ENCODE peak calls at places on chromosomes 13 and 19, in five cellular contexts. S is breast epithelium; P is WERI-Rb-1; N is CD8-positive, alpha-beta memory T cell; V is uterus. O is an unnamed sample.

GRCh38 chr13:27954406-27954851 is 14.7 kb downstream of the CDX2 start:
- DNase-seq in P (peak; percentile 69), N (no peak), S (no peak), V (no peak), O (no peak)

GRCh38 chr13:113452942-113453901 is at the start of gene ADPRHL1:
- DNase-seq in P (peak; percentile 91), N (no peak), V (no peak), S (peak; percentile 43), O (no peak)

GRCh38 chr13:67134322-67135129 is 95.6 kb downstream of the PCDH9 start:
- DNase-seq in S (no peak), V (no peak), P (no peak), N (no peak), O (no peak)

GRCh38 chr13:30305456-30305855 is 1.9 kb downstream of the KATNAL1 start:
- DNase-seq in P (no peak), N (no peak), V (no peak), S (no peak), O (no peak)

GRCh38 chr19:51440846-51441409 is 17.3 kb downstream of the SIGLEC8 start:
- DNase-seq in N (peak; percentile 11), P (no peak), S (no peak), V (no peak), O (no peak)

GRCh38 chr19:14440049-14440448 is 6.9 kb downstream of the PKN1 start:
- DNase-seq in S (no peak), V (no peak), P (no peak), N (peak; percentile 69), O (peak; percentile 68)

GRCh38 chr19:28426902-28427232 is 786.1 kb downstream of the UQCRFS1 start:
- DNase-seq in V (no peak), P (no peak), N (no peak), S (no peak), O (no peak)

GRCh38 chr19:44875666-44876418 is 15.2 kb upstream of the TOMM40 start:
- DNase-seq in S (no peak), V (no peak), N (no peak), P (peak; percentile 67), O (no peak)

GRCh38 chr13:97339019-97339988 is 94.7 kb upstream of the RAP2A start:
- DNase-seq in P (no peak), N (no peak), V (peak; percentile 71), S (no peak), O (no peak)

GRCh38 chr13:35046587-35046986 is 104.5 kb downstream of the NBEA start:
- DNase-seq in N (no peak), P (no peak), V (no peak), S (no peak), O (no peak)

GRCh38 chr19:12796146-12797071 is 5.1 kb downstream of the JUNB start:
- DNase-seq in N (peak; percentile 74), P (peak; percentile 83), S (no peak), V (peak; percentile 77), O (peak; percentile 54)

GRCh38 chr19:16571689-16572331 is 405 bp downstream of the SLC35E1 start:
- DNase-seq in P (no peak), S (no peak), V (no peak), N (no peak), O (no peak)

GRCh38 chr19:3620817-3621547 is 5.6 kb downstream of the CACTIN start:
- DNase-seq in V (no peak), P (no peak), N (no peak), S (no peak), O (no peak)
- H3K27ac ChIP-seq in V (no peak overlapping the region), P (no peak overlapping the region), N (no peak overlapping the region), S (no peak overlapping the region), O (no peak overlapping the region)

GRCh38 chr13:99053636-99054233 is 75.9 kb upstream of the DOCK9 start:
- DNase-seq in N (no peak), S (no peak), P (peak; percentile 97), V (no peak), O (no peak)
- H3K27ac ChIP-seq in N (peak overlapping the region; percentile 7), S (no peak overlapping the region), P (peak overlapping the region; percentile 87), V (no peak overlapping the region), O (peak overlapping the region; percentile 60)

DNA sequence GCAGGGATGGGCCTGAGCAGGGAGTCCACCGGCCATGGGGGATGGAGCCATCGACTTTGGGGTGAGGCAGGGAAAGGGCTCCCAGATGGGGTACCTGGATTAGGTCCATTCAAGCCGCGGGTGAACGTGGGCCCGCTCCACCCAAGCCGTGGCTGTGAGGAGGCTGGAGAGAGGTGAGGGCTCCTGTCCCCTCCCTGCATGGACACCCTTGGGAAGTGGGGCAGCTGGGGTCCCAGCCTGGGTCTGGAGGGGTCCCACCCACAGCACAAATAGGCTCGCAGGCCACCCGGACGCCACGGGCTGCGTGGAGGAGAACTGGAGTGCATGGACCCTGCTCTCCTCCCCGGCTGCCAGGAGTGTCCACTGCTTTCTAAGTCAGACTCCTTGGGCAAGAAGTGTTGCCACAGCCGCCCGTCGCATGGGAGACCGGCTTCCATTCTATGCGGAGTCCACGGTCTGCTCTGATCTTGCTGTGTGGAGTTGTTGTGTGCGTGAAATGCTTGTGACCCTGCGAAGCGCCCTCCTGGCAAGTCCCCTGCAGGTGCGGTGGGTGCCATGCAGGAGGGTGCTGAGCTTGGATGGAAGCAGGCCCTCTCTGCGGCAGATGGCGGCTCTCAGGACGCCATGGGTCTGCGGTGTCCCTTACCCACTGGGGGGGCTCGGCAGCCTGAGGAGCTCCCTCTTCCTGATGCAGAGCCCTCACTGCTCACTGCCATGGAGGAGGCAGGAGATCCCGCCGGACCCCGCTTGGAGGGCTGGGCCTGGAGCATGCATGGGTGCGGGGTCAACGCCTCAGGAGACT is 2.0 kb downstream of the DAZAP1 start:
- DNase-seq in S (no peak), N (no peak), P (no peak), V (no peak), O (no peak)
- H3K27ac ChIP-seq in S (peak overlapping the region; percentile 98), N (peak overlapping the region; percentile 87), P (peak overlapping the region; percentile 96), V (peak overlapping the region; percentile 91), O (peak overlapping the region; percentile 95)

GRCh38 chr19:10424011-10424637 is 3.8 kb downstream of the PDE4A start:
- DNase-seq in N (peak; percentile 49), V (peak; percentile 78), P (peak; percentile 86), S (peak; percentile 79), O (peak; percentile 52)
- H3K27ac ChIP-seq in N (peak overlapping the region; percentile 51), V (no peak overlapping the region), P (peak overlapping the region; percentile 34), S (no peak overlapping the region), O (peak overlapping the region; percentile 35)

DNA sequence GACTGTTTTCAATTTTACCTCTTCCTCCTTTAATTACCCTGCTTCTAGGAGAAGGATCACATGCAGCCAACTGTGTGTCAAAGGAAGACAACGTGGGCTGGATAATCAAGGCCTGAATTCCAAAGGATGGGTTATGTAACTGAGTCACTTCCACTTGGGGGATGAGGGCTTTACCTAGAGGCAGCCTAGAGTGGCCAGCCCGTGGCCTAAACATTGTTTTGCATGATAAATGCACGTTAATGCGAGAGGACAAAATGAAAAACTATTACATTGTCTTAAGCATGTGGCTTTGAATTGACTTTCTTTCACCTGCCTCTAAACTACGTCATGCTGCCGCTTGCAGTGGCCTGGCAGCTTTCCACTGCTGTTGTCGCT is 94.9 kb downstream of the KCTD12 start:
- DNase-seq in S (no peak), N (no peak), P (no peak), V (no peak), O (no peak)
- H3K27ac ChIP-seq in S (peak overlapping the region; percentile 19), N (no peak overlapping the region), P (no peak overlapping the region), V (no peak overlapping the region), O (no peak overlapping the region)

O was measured in effector memory CD4-positive, alpha-beta T cell.